ENCODE peak calls at places on chromosomes 11 and 22, in four cellular contexts. Q, V, A and U are unnamed samples.

GRCh38 chr22:17869285-17870096 is 95.2 kb upstream of the BID start:
- DNase-seq in Q (no peak), V (no peak), A (no peak), U (no peak)

GRCh38 chr11:109869536-109869935 is 223.7 kb upstream of the ZC3H12C start:
- DNase-seq in Q (no peak), V (no peak), A (no peak), U (no peak)

GRCh38 chr22:35950262-35950661 is 78.4 kb downstream of the RBFOX2 start:
- DNase-seq in Q (no peak), V (no peak), A (no peak), U (no peak)

GRCh38 chr11:128227466-128227865 is 359.9 kb downstream of the ETS1 start:
- DNase-seq in Q (no peak), V (no peak), A (no peak), U (no peak)

GRCh38 chr11:109784536-109784935 is 308.7 kb upstream of the ZC3H12C start:
- DNase-seq in Q (no peak), V (no peak), A (no peak), U (no peak)

GRCh38 chr11:125638315-125638714 is 13.4 kb downstream of the CHEK1 start:
- DNase-seq in Q (no peak), V (no peak), A (peak), U (no peak)

GRCh38 chr11:128532571-128533091 is 54.7 kb downstream of the ETS1 start:
- DNase-seq in Q (no peak), V (no peak), A (no peak), U (no peak)

GRCh38 chr11:12189543-12190235 is 79.3 kb downstream of the MICAL2 start:
- DNase-seq in Q (no peak), V (no peak), A (no peak), U (peak)

GRCh38 chr11:45852018-45852711 is 4.9 kb downstream of the CRY2 start:
- DNase-seq in Q (no peak), V (no peak), A (no peak), U (no peak)

GRCh38 chr11:91837649-91838330 is 386.8 kb upstream of the FAT3 start:
- DNase-seq in Q (no peak), V (no peak), A (no peak), U (no peak)

GRCh38 chr11:8701891-8702597 is 19.5 kb downstream of the RPL27A start:
- DNase-seq in Q (no peak), V (no peak), A (no peak), U (no peak)

GRCh38 chr22:42902875-42903510 is 45.9 kb upstream of the ARFGAP3 start:
- DNase-seq in Q (no peak), V (no peak), A (no peak), U (no peak)

GRCh38 chr11:86888164-86888977 is 66.8 kb downstream of the FZD4 start:
- DNase-seq in Q (no peak), V (no peak), A (no peak), U (no peak)
- TF ChIP-seq MYC in Q (no peak), V (no peak), A (no peak), U (no peak)

DNA sequence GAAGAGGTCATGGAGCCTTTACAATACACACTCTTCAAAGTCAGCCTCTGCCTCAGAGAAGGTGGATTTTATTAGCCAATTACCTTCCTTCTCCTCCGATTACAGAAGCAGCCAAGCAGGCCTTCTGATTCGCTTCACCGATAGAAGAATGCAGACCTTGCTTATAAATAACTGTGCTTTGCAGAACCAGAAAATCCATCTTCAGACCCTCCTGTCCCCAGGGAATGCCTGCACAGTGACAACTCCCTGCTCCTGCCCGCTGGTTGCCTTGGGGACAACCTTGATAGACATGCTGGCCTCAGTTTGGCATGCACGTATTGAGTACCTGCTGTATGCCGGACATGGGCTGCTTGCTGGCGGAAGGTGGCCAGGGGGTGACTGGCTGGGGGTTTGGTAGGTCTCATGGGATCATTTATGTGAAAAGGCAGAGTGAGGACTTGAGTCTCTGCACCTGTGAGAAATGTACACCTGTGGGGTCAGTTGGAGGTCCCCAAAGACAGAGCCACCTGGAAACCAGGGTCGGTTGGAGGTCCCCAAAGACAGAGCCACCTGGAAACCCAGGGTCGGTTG is 1238.7 kb downstream of the BRD1 start:
- DNase-seq in Q (no peak), V (no peak), A (no peak), U (no peak)
- H3K27ac ChIP-seq in Q (no peak), V (no peak), A (no peak), U (no peak)

GRCh38 chr22:30249049-30250038 is 2.8 kb upstream of the LIF start:
- DNase-seq in Q (peak), V (no peak), A (peak), U (no peak)
- H3K9ac ChIP-seq in Q (peak), V (no peak), A (peak), U (no peak)

GRCh38 chr11:118634435-118635236 is 27.2 kb downstream of the PHLDB1 start:
- DNase-seq in Q (peak), V (no peak), A (peak), U (no peak)
- TF ChIP-seq MYC in Q (no peak), V (no peak), A (no peak), U (no peak)

GRCh38 chr11:120017582-120017981 is 120.3 kb downstream of the TRIM29 start:
- DNase-seq in Q (no peak), V (no peak), A (no peak), U (no peak)
- H3K27ac ChIP-seq in Q (no peak), V (no peak), A (no peak), U (no peak)

GRCh38 chr11:77081976-77082836 is 15.4 kb downstream of the CAPN5 start:
- DNase-seq in Q (no peak), V (no peak), A (no peak), U (no peak)
- H3K9ac ChIP-seq in Q (peak), V (no peak), A (no peak), U (no peak)

GRCh38 chr11:59216654-59217640 is 4.2 kb upstream of the MPEG1 start:
- DNase-seq in Q (no peak), V (peak), A (no peak), U (no peak)
- TF ChIP-seq MYC in Q (no peak), V (no peak), A (no peak), U (no peak)

DNA sequence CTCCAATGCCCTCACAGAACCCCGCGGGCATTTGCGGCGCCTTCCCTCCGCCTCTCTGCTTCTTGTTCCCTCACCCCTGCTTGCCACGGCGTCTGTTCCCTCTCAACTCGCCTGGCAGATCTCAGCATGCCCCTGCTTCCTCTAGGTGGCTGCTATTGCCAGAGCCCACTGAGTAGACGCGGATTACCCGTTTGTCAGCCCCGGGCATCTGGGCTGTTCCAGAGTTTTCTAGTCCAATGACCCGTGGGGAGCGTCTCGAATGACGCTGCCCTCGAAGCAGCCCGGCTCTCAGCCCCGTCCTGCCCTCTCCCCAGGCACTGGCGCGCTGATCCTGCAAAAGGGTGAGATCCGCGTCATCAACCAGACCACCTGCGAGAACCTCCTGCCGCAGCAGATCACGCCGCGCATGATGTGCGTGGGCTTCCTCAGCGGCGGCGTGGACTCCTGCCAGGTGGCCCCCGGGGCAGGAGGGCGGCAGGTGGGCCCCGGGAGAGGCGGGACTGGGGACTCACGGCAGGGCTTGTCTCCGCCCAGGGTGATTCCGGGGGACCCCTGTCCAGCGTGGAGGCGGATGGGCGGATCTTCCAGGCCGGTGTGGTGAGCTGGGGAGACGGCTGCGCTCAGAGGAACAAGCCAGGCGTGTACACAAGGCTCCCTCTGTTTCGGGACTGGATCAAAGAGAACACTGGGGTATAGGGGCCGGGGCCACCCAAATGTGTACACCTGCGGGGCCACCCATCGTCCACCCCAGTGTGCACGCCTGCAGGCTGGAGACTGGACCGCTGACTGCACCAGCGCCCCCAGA is 49.7 kb downstream of the ST14 start:
- DNase-seq in Q (peak), V (no peak), A (no peak), U (no peak)
- H3K27ac ChIP-seq in Q (no peak), V (no peak), A (no peak), U (no peak)

GRCh38 chr11:60776167-60776566 is 9.0 kb upstream of the MS4A10 start:
- DNase-seq in Q (no peak), V (no peak), A (no peak), U (peak)
- H3K9ac ChIP-seq in Q (no peak), V (no peak), A (no peak), U (no peak)

GRCh38 chr11:61109671-61110070 is 7.4 kb downstream of the CD5 start:
- DNase-seq in Q (no peak), V (no peak), A (no peak), U (no peak)

GRCh38 chr11:61110255-61111059 is 8.2 kb downstream of the CD5 start:
- DNase-seq in Q (no peak), V (no peak), A (no peak), U (no peak)

GRCh38 chr11:61113209-61113608 is 10.9 kb downstream of the CD5 start:
- DNase-seq in Q (no peak), V (no peak), A (no peak), U (no peak)

GRCh38 chr11:61111060-61111435 is 8.8 kb downstream of the CD5 start:
- DNase-seq in Q (no peak), V (no peak), A (no peak), U (no peak)

DNA sequence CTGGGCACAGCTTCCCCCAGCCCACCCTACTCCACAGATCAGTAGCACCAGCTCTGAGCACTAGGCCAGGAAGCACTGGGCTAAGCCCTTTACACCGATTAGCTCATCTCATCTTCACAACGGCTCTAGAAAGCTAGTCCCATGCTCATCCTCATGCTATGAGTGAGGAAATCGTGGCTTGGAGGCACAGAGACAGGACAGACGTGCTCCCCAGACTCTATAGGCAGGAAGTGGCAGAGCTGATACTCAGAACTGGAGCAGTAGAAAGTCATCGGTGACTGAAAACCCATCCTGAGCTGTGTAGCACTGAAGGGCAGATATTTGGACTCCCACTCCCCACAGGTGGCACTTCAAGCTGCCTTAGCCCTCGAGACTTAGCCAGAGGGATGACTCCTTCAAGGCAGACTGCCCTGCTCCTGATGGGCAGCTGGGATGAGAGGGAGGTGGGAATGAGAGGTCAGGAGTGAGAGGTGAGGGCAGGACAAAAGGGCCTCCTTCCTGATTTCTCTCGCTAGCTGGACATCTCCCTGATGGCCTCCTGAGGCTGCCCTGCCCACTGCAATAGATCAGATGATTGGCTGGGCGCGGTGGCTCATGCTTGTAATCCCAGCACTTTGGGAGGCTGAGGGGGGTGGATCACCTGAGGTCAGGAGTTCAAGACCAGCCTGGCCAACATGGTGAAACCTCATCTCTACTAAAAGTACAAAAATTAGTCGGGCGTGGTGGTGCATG is 9.7 kb downstream of the CD5 start:
- DNase-seq in Q (no peak), V (no peak), A (no peak), U (no peak)
- TF ChIP-seq MYC in Q (no peak), V (no peak), A (no peak), U (no peak)